ENCODE peak calls at places on chromosomes 4 and X, in six cellular contexts. P, H, R, A, B and S are unnamed samples.

GRCh38 chr4:139940600-139940999 is 213.4 kb downstream of the MAML3 start:
- DNase-seq in B (no peak), A (no peak), P (no peak), R (no peak), H (no peak), S (no peak)

GRCh38 chr4:3046149-3046548 is 28.2 kb downstream of the HTT-AS start:
- DNase-seq in B (no peak), A (no peak), H (no peak), P (no peak), R (no peak), S (no peak)

GRCh38 chr4:145623831-145624230 is 4.6 kb downstream of the MMAA start:
- DNase-seq in R (no peak), H (no peak), P (peak; percentile 44), A (no peak), B (no peak), S (peak; percentile 37)

GRCh38 chr4:23060776-23061175 is 368.0 kb downstream of the GBA3 start:
- DNase-seq in P (no peak), B (no peak), H (no peak), R (no peak), A (no peak), S (peak; percentile 41)

GRCh38 chrX:2627272-2627867 is 63.7 kb upstream of the CD99 start:
- DNase-seq in B (no peak), P (peak; percentile 61), R (no peak), A (no peak), H (peak; percentile 61), S (no peak)

GRCh38 chrX:25144043-25144940 is 128.5 kb upstream of the ARX start:
- DNase-seq in A (peak; percentile 40), H (peak; percentile 80), P (peak; percentile 62), B (peak; percentile 68), R (peak; percentile 26), S (peak; percentile 20)

GRCh38 chrX:24198101-24198500 is 48.6 kb downstream of the ZFX start:
- DNase-seq in B (no peak), P (no peak), R (no peak), A (no peak), H (no peak), S (no peak)

GRCh38 chr4:7753271-7753670 is 186.4 kb downstream of the AFAP1 start:
- DNase-seq in H (peak; percentile 43), A (no peak), B (no peak), R (no peak), P (no peak), S (no peak)

GRCh38 chrX:129798456-129798855 is 18.7 kb downstream of the SASH3 start:
- DNase-seq in R (no peak), A (no peak), B (no peak), P (no peak), H (no peak), S (no peak)

GRCh38 chr4:8387615-8388266 is 52.8 kb downstream of the ACOX3 start:
- DNase-seq in P (no peak), H (no peak), A (no peak), B (no peak), R (no peak), S (no peak)

GRCh38 chrX:40150503-40150902 is 52.7 kb upstream of the BCOR start:
- DNase-seq in H (no peak), P (no peak), B (no peak), R (no peak), A (no peak), S (no peak)

GRCh38 chrX:40149286-40150175 is 51.8 kb upstream of the BCOR start:
- DNase-seq in R (no peak), H (no peak), P (no peak), B (no peak), A (no peak), S (no peak)

GRCh38 chrX:40152706-40153334 is 55.1 kb upstream of the BCOR start:
- DNase-seq in B (peak; percentile 83), A (peak; percentile 53), P (no peak), R (peak; percentile 44), H (peak; percentile 78), S (no peak)

GRCh38 chrX:40152173-40152705 is 54.5 kb upstream of the BCOR start:
- DNase-seq in H (no peak), R (no peak), B (peak; percentile 74), P (no peak), A (no peak), S (peak; percentile 57)

DNA sequence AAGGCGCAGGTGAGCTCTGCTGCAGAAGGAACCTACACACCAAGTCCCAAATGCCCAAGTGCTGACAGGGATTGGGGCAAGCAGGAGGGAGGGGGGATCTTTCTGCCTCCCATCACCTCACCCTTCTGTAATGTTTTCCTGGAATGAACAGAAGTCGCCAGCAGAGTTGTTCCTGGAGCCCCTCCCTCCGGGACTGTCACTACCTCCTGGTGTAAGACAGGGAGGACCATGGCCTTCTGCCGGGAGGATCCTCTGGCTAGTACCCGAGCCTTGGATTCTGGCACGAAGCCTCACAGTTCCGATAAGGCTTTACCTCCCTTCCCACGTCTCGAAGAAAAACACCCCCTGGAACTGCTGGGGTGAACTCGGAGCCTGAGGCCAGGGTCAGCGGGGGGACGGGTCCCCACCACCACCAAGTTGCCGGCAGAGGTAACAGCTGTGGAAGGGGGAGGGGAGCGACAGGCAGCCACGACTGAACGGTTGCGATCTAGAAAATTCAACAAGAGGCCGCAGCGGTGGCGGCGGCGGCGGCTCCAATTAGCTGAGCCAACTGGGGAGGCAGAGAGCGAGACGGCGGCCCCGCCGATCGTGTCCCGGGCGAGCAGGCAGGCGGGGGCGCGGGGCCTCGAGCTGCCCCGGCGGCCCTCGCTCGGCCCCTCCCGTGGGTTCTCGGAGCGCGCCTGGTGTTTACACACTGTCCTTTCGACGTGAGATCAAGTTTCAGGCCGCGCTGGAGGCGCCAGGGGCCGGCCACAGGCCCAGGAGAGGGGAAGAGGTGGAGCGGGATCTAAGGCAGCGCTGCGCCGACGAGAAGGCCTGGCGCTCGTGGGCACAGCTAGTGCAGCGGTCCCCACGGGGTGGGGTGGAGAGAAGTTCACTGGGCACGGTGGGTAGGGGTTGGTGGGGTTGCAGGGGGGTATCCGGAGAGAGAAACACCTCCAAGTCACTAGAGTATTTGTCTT is 53.7 kb upstream of the BCOR start:
- DNase-seq in R (no peak), B (peak; percentile 73), P (no peak), A (no peak), H (peak; percentile 64), S (no peak)
- H3K4me3 ChIP-seq in R (peak overlapping the region; percentile 56), B (no peak overlapping the region), P (no peak overlapping the region), A (peak overlapping the region; percentile 66), H (no peak overlapping the region), S (no peak overlapping the region)

DNA sequence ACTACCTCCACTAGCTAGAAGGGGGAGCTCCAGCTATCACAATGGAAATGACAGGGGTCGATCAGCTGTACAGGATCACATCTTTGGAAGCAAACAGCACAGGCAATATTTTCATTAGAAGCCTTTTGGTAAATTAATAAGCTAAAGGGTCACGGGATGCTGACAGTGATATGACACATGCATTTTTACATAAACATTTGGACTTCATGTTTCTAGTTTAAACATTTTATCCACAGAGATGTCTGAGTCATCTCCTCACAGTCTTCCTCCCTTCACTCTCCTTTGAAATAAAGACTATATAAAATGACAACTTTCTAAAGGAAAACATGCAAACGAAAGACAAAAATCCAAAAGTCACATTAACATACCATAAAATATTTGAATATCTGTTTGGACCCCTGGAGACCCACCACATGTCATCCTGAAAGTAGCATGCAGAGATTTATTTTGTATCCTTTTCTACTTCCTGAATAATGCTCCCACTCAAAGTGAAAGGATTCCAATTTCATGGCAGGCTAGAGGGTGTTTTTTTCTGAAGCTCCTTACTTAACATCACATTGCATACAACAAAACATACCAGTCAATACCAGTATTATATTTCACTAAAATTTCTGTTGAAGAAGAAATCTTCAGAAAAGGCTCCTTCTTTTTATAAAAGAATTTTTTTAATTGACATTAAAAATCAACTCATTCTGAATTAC is 200.1 kb upstream of the PPARGC1A start:
- DNase-seq in B (no peak), R (no peak), H (no peak), P (peak; percentile 50), A (no peak), S (peak; percentile 80)
- H3K4me3 ChIP-seq in B (no peak overlapping the region), R (no peak overlapping the region), H (no peak overlapping the region), P (no peak overlapping the region), A (no peak overlapping the region), S (peak overlapping the region; percentile 11)

GRCh38 chr4:181661090-181661489 is 582.1 kb upstream of the TENM3 start:
- DNase-seq in R (no peak), P (peak; percentile 78), A (no peak), H (no peak), B (no peak), S (no peak)

GRCh38 chr4:181659202-181659601 is 584.0 kb upstream of the TENM3 start:
- DNase-seq in H (no peak), R (no peak), A (no peak), P (peak; percentile 75), B (no peak), S (no peak)

GRCh38 chr4:181656748-181657147 is 586.5 kb upstream of the TENM3 start:
- DNase-seq in B (no peak), P (no peak), A (no peak), H (no peak), R (no peak), S (no peak)

GRCh38 chr4:181662383-181662782 is 580.8 kb upstream of the TENM3 start:
- DNase-seq in P (peak; percentile 68), B (no peak), A (no peak), R (no peak), H (no peak), S (peak; percentile 77)
- H3K4me3 ChIP-seq in P (no peak overlapping the region), B (no peak overlapping the region), A (no peak overlapping the region), R (no peak overlapping the region), H (no peak overlapping the region), S (no peak overlapping the region)

GRCh38 chr4:177558995-177559394 is 116.8 kb upstream of the AGA start:
- DNase-seq in H (no peak), B (no peak), A (no peak), P (no peak), R (no peak), S (no peak)
- H3K4me3 ChIP-seq in H (no peak overlapping the region), B (no peak overlapping the region), A (no peak overlapping the region), P (no peak overlapping the region), R (no peak overlapping the region), S (no peak overlapping the region)